ENCODE peak calls at places on chromosomes 11 and 22, in six cellular contexts. T, W, S, H, J and I are unnamed samples.

GRCh38 chr22:46584081-46584903 is 35.9 kb upstream of the GRAMD4 start:
- DNase-seq in T (no peak), W (no peak), S (peak), H (no peak), J (no peak), I (no peak)

GRCh38 chr11:102494216-102494615 is 36.3 kb downstream of the MMP7 start:
- DNase-seq in T (no peak), W (no peak), S (no peak), H (peak), J (no peak), I (no peak)

GRCh38 chr22:47495102-47495501 is 732.7 kb downstream of the TBC1D22A start:
- DNase-seq in T (no peak), W (no peak), S (no peak), H (no peak), J (no peak), I (no peak)

GRCh38 chr11:92376146-92376599 is 151.6 kb downstream of the FAT3 start:
- DNase-seq in T (no peak), W (no peak), S (no peak), H (peak), J (no peak), I (no peak)

GRCh38 chr11:104570088-104570701 is 328.1 kb downstream of the CASP12 start:
- DNase-seq in T (no peak), W (no peak), S (no peak), H (peak), J (no peak), I (no peak)

GRCh38 chr11:44889266-44889665 is 61.4 kb downstream of the TP53I11 start:
- DNase-seq in T (no peak), W (no peak), S (no peak), H (peak), J (no peak), I (no peak)

GRCh38 chr11:128244896-128245295 is 342.5 kb downstream of the ETS1 start:
- DNase-seq in T (no peak), W (no peak), S (no peak), H (no peak), J (no peak), I (no peak)

GRCh38 chr22:45631140-45631539 is 40.5 kb upstream of the ATXN10 start:
- DNase-seq in T (no peak), W (no peak), S (no peak), H (no peak), J (no peak), I (no peak)

GRCh38 chr22:27881404-27881803 is 37.7 kb downstream of the PITPNB start:
- DNase-seq in T (no peak), W (no peak), S (peak), H (peak), J (peak), I (no peak)

GRCh38 chr22:49235463-49236300 is 592.0 kb downstream of the BRD1 start:
- DNase-seq in T (no peak), W (no peak), S (no peak), H (no peak), J (no peak), I (no peak)

GRCh38 chr11:9459573-9460321 is 1.1 kb upstream of the ZNF143 start:
- DNase-seq in T (no peak), W (peak), S (peak), H (peak), J (no peak), I (peak)

GRCh38 chr11:67438121-67438902 is 830 bp upstream of the PTPRCAP start:
- DNase-seq in T (no peak), W (no peak), S (no peak), H (no peak), J (no peak), I (peak)

GRCh38 chr11:69957849-69958248 is 120.3 kb upstream of the ANO1 start:
- DNase-seq in T (no peak), W (no peak), S (no peak), H (no peak), J (no peak), I (no peak)

GRCh38 chr11:111665779-111666178 is 63.5 kb downstream of the SIK2 start:
- DNase-seq in T (peak), W (peak), S (no peak), H (peak), J (no peak), I (peak)

GRCh38 chr22:37254206-37254866 is 10.3 kb upstream of the RAC2 start:
- DNase-seq in T (no peak), W (no peak), S (no peak), H (no peak), J (no peak), I (no peak)

GRCh38 chr11:131889146-131889577 is 518.7 kb downstream of the NTM start:
- DNase-seq in T (peak), W (peak), S (no peak), H (peak), J (no peak), I (no peak)

GRCh38 chr11:68538025-68538424 is 77.5 kb downstream of the PPP6R3 start:
- DNase-seq in T (no peak), W (no peak), S (no peak), H (no peak), J (no peak), I (no peak)

GRCh38 chr11:18369398-18369797 is 25.0 kb upstream of the LDHA start:
- DNase-seq in T (no peak), W (no peak), S (no peak), H (no peak), J (no peak), I (no peak)

GRCh38 chr11:134445601-134446325 is 33.7 kb upstream of the B3GAT1 start:
- DNase-seq in T (no peak), W (no peak), S (no peak), H (no peak), J (no peak), I (no peak)

GRCh38 chr11:103987631-103988594 is 48.5 kb upstream of the DDI1 start:
- DNase-seq in T (no peak), W (no peak), S (no peak), H (peak), J (no peak), I (no peak)

GRCh38 chr11:933002-933820 is 7.5 kb downstream of the AP2A2 start:
- DNase-seq in T (no peak), W (no peak), S (peak), H (no peak), J (no peak), I (no peak)

GRCh38 chr11:76680517-76681425 is 10.2 kb upstream of the LRRC32 start:
- DNase-seq in T (peak), W (no peak), S (peak), H (peak), J (peak), I (peak)

GRCh38 chr11:30546334-30546733 is 39.8 kb downstream of the MPPED2 start:
- DNase-seq in T (no peak), W (no peak), S (no peak), H (no peak), J (no peak), I (no peak)

GRCh38 chr11:66070604-66071325 is 693 bp downstream of the PACS1 start:
- DNase-seq in T (no peak), W (no peak), S (peak), H (no peak), J (no peak), I (peak)